ENCODE peak calls at places on chromosomes 2 and 18, in four cellular contexts. T is HL-60, V is K562, S is GM12878. B is an unnamed sample.

GRCh38 chr2:44244135-44244871 is 31.0 kb upstream of the SLC3A1 start:
- DNase-seq in S (no peak), V (peak), T (peak), B (peak)

GRCh38 chr2:118128826-118129225 is 40.6 kb downstream of the INSIG2 start:
- DNase-seq in S (no peak), V (no peak), T (no peak), B (no peak)

GRCh38 chr2:88831792-88832248 is 140.3 kb downstream of the RPIA start:
- DNase-seq in V (peak), S (no peak), T (peak), B (peak)

GRCh38 chr2:28683100-28683706 is 68.4 kb upstream of the PPP1CB start:
- DNase-seq in V (peak), T (no peak), S (no peak), B (no peak)

GRCh38 chr18:10353791-10354190 is 100.6 kb upstream of the APCDD1 start:
- DNase-seq in S (no peak), T (no peak), V (no peak), B (no peak)

GRCh38 chr2:152444448-152444847 is 109.5 kb downstream of the FMNL2 start:
- DNase-seq in S (no peak), V (no peak), T (no peak), B (no peak)

GRCh38 chr2:237797253-237797652 is 1.3 kb upstream of the RBM44 start:
- DNase-seq in T (no peak), S (no peak), V (no peak), B (no peak)

GRCh38 chr2:98459776-98460175 is 15.1 kb downstream of the INPP4A start:
- DNase-seq in T (no peak), S (no peak), V (no peak), B (no peak)

GRCh38 chr2:4175343-4175742 is 472.0 kb downstream of the DCDC2C start:
- DNase-seq in S (no peak), V (no peak), T (no peak), B (no peak)

GRCh38 chr2:181738074-181738473 is 57.8 kb upstream of the NEUROD1 start:
- DNase-seq in T (no peak), V (peak), S (no peak), B (no peak)

GRCh38 chr2:231666171-231667095 is 41.9 kb upstream of the PTMA start:
- DNase-seq in S (peak), V (peak), T (peak), B (no peak)

GRCh38 chr2:203535784-203536590 is 886 bp upstream of the RAPH1 start:
- DNase-seq in S (no peak), V (peak), T (no peak), B (no peak)

GRCh38 chr2:26346454-26347053 is at the start of gene ADGRF3:
- DNase-seq in V (peak), T (peak), S (peak), B (no peak)
- TF ChIP-seq POLR2AphosphoS5 in V (no peak), T (peak), S (no peak), B (no peak)

GRCh38 chr2:55047677-55048299 is 2.5 kb downstream of the RTN4 start:
- DNase-seq in S (no peak), V (no peak), T (peak), B (no peak)
- TF ChIP-seq SPI1 in S (peak), V (no peak), T (no peak), B (peak)

DNA sequence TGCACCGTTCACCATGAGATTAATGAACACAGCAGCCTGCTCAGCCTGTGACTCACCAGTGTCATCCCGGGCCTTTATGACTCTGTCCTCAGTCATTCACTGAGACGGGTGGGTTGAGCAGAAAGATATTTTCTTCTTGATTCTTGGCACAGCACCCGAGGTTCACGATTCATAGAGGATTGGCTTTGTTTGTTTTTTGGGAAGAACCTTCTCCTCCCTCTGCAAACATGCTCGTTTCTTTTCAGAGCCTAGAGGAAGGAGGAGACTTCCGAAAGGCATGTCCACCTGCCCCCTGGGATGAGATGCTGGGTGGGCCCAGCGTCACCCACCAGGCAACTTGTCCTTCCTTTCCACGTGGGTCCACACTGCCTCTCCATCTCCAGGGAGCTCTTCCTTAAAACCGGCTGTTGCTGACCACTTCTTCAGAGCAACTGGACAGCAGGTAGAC is 199.2 kb downstream of the GLI2 start:
- DNase-seq in S (no peak), V (peak), T (no peak), B (no peak)
- TF ChIP-seq POLR2AphosphoS5 in S (no peak), V (no peak), T (no peak), B (no peak)

DNA sequence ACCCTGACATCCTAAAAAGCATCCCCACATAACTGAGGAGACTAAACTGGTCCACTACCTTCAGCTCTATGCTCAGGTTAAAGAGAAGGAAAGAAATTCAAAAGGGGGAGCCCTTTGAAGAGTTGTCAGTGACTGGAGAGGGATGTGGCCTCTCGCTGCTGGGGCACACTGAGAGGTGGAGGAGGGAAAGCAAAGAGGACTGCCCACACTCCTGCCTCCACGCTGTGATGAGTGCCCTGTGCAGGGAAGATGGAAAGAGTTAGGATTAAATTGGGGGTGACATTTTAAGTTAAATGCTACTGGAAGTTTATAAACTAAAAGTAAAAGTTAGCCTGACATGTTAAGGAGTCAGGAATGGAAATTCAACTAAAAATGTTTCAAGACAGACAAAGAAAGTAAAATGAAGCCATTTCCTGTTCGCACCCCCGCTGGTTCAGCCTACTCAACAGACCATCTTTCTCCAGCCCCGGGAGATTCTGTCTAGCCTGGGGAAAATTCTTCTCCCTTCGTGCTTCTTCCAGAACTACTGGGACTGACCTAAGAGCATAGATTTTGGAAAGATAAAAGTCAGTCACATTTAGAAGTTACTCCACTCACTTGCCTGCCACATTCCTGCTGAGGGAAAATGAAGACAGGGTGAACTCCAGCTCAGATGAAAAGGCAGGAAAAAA is 17.8 kb upstream of the INO80C start:
- DNase-seq in V (peak), S (no peak), T (no peak), B (no peak)
- TF ChIP-seq SPI1 in V (no peak), S (no peak), T (no peak), B (no peak)